ENCODE peak calls at places on chromosomes 4 and X, in six cellular contexts. O is naive thymus-derived CD8-positive, alpha-beta T cell; E is neural crest cell; U is hepatocyte; A is AG04449; Q is hippocampal formation. F is an unnamed sample.

GRCh38 chrX:65689377-65689776 is 21.9 kb downstream of the MSN start:
- DNase-seq in O (no peak), U (no peak), Q (no peak), E (no peak), A (no peak), F (no peak)

GRCh38 chr4:57131849-57132745 is 21.9 kb upstream of the IGFBP7 start:
- DNase-seq in Q (peak; percentile 21), A (no peak), E (no peak), O (no peak), U (peak; percentile 19), F (no peak)

GRCh38 chr4:76764251-76764650 is 133.7 kb downstream of the SOWAHB start:
- DNase-seq in O (no peak), Q (no peak), U (no peak), E (no peak), A (no peak), F (no peak)

GRCh38 chr4:128796934-128797333 is 12.6 kb upstream of the JADE1 start:
- DNase-seq in A (no peak), O (no peak), U (no peak), Q (no peak), E (no peak), F (no peak)

GRCh38 chr4:119314356-119314755 is 7.6 kb downstream of the FABP2 start:
- DNase-seq in A (no peak), Q (peak; percentile 38), U (peak; percentile 64), O (no peak), E (no peak), F (no peak)

GRCh38 chrX:44344687-44345086 is 1.2 kb upstream of the EFHC2 start:
- DNase-seq in Q (no peak), O (no peak), A (no peak), U (no peak), E (no peak), F (peak; percentile 30)

GRCh38 chrX:41095174-41095573 is 9.9 kb downstream of the USP9X start:
- DNase-seq in U (no peak), O (no peak), E (no peak), A (no peak), Q (no peak), F (no peak)

GRCh38 chrX:115311666-115312065 is 22.2 kb downstream of the LUZP4 start:
- DNase-seq in Q (no peak), O (no peak), E (peak; percentile 65), U (peak; percentile 77), A (no peak), F (no peak)

GRCh38 chr4:48939785-48940184 is 33.2 kb upstream of the OCIAD2 start:
- DNase-seq in A (peak; percentile 54), U (peak; percentile 30), O (no peak), Q (no peak), E (no peak), F (no peak)

GRCh38 chrX:56728752-56729151 is 291 bp upstream of the NBDY start:
- DNase-seq in O (peak; percentile 3), A (no peak), Q (no peak), E (peak; percentile 1), U (peak; percentile 12), F (no peak)

GRCh38 chrX:46642145-46642544 is 68.6 kb downstream of the CHST7 start:
- DNase-seq in U (peak; percentile 12), E (no peak), O (no peak), Q (no peak), A (no peak), F (no peak)

GRCh38 chrX:41512394-41512793 is 65.3 kb downstream of the NYX start:
- DNase-seq in U (no peak), O (no peak), E (no peak), A (no peak), Q (no peak), F (no peak)

GRCh38 chrX:40154853-40155616 is 57.3 kb upstream of the BCOR start:
- DNase-seq in Q (no peak), E (peak; percentile 55), A (no peak), U (peak; percentile 80), O (no peak), F (peak; percentile 19)

GRCh38 chr4:7418131-7418943 is 16.4 kb downstream of the PSAPL1 start:
- DNase-seq in E (no peak), U (no peak), O (no peak), A (no peak), Q (no peak), F (no peak)

GRCh38 chr4:151389316-151389715 is 19.7 kb upstream of the FHIP1A start:
- DNase-seq in E (no peak), A (no peak), Q (no peak), U (no peak), O (no peak), F (no peak)

GRCh38 chr4:83011779-83012630 is 1.4 kb upstream of the LIN54 start:
- DNase-seq in Q (peak; percentile 25), U (peak; percentile 62), O (peak; percentile 15), E (peak; percentile 40), A (no peak), F (no peak)

GRCh38 chr4:6746721-6747689 is 31.0 kb downstream of the BLOC1S4 start:
- DNase-seq in O (no peak), E (no peak), U (peak; percentile 28), Q (no peak), A (no peak), F (no peak)

GRCh38 chrX:17470136-17470535 is 95.1 kb downstream of the NHS start:
- DNase-seq in Q (no peak), A (no peak), U (no peak), E (no peak), O (no peak), F (no peak)

GRCh38 chrX:153460826-153461225 is 9.6 kb downstream of the HAUS7 start:
- DNase-seq in E (peak; percentile 61), Q (peak; percentile 8), O (peak; percentile 34), A (no peak), U (peak; percentile 57), F (no peak)

GRCh38 chr4:55671667-55672066 is 35.6 kb upstream of the NMU start:
- DNase-seq in O (no peak), U (no peak), E (no peak), A (no peak), Q (no peak), F (no peak)

GRCh38 chrX:20265221-20265725 is 1.4 kb downstream of the RPS6KA3 start:
- DNase-seq in E (peak; percentile 8), U (peak; percentile 74), A (no peak), O (no peak), Q (no peak), F (no peak)

GRCh38 chrX:69144854-69145253 is 20.4 kb downstream of the PJA1 start:
- DNase-seq in E (no peak), O (no peak), A (no peak), Q (no peak), U (no peak), F (no peak)

GRCh38 chrX:6021316-6022091 is 207.2 kb downstream of the NLGN4X start:
- DNase-seq in U (peak; percentile 52), E (peak; percentile 69), O (no peak), A (no peak), Q (peak; percentile 11), F (no peak)

GRCh38 chr4:56910172-56910967 is 2.7 kb downstream of the REST start:
- DNase-seq in A (no peak), O (no peak), U (no peak), E (no peak), Q (no peak), F (no peak)

GRCh38 chr4:184433258-184433892 is 41.0 kb downstream of the IRF2 start:
- DNase-seq in Q (no peak), U (no peak), O (no peak), E (no peak), A (no peak), F (no peak)

GRCh38 chrX:16005899-16006298 is 117.5 kb upstream of the GRPR start:
- DNase-seq in O (no peak), A (no peak), U (peak; percentile 18), E (no peak), Q (no peak), F (no peak)

GRCh38 chr4:120007171-120007894 is 59.3 kb downstream of the MAD2L1 start:
- DNase-seq in Q (no peak), A (peak; percentile 59), O (no peak), E (no peak), U (peak; percentile 45), F (no peak)

GRCh38 chr4:13963601-13964000 is 336.1 kb upstream of the BOD1L1 start:
- DNase-seq in A (no peak), O (no peak), Q (no peak), U (no peak), E (no peak), F (no peak)

GRCh38 chrX:103431316-103431715 is 55.0 kb downstream of the BEX3 start:
- DNase-seq in O (no peak), A (no peak), E (no peak), U (no peak), Q (no peak), F (no peak)

GRCh38 chr4:98468744-98469143 is 189.7 kb downstream of the TSPAN5 start:
- DNase-seq in A (no peak), O (no peak), U (no peak), E (peak; percentile 8), Q (peak; percentile 33), F (no peak)

GRCh38 chr4:140260227-140260626 is 106.2 kb upstream of the MAML3 start:
- DNase-seq in U (peak; percentile 33), E (no peak), Q (no peak), O (no peak), A (no peak), F (no peak)

GRCh38 chr4:101031971-101032370 is 315.4 kb downstream of the PPP3CA start:
- DNase-seq in O (no peak), Q (no peak), E (no peak), U (no peak), A (no peak), F (no peak)

GRCh38 chrX:17413228-17413627 is 38.2 kb downstream of the NHS start:
- DNase-seq in E (no peak), U (no peak), O (no peak), A (no peak), Q (no peak), F (no peak)

GRCh38 chr4:48268956-48269860 is at the start of gene TEC:
- DNase-seq in Q (no peak), A (no peak), E (peak; percentile 52), O (peak; percentile 8), U (peak; percentile 62), F (no peak)

GRCh38 chr4:123345132-123345923 is 51.3 kb upstream of the SPRY1 start:
- DNase-seq in Q (no peak), E (no peak), A (no peak), U (peak; percentile 11), O (no peak), F (no peak)

GRCh38 chrX:45711231-45711630 is 510.6 kb upstream of the DIPK2B start:
- DNase-seq in A (no peak), Q (no peak), E (no peak), U (no peak), O (no peak), F (no peak)

GRCh38 chrX:150616179-150616862 is 47.9 kb downstream of the MTM1 start:
- DNase-seq in E (no peak), U (no peak), O (no peak), A (no peak), Q (no peak), F (no peak)

GRCh38 chr4:86493460-86493859 is 100.7 kb upstream of the PTPN13 start:
- DNase-seq in E (no peak), Q (no peak), A (no peak), O (no peak), U (no peak), F (no peak)

GRCh38 chr4:10089346-10089745 is 27.3 kb downstream of the WDR1 start:
- DNase-seq in Q (no peak), A (no peak), O (no peak), U (peak; percentile 80), E (no peak), F (no peak)

GRCh38 chr4:24166501-24166900 is 276.7 kb upstream of the PPARGC1A start:
- DNase-seq in O (no peak), Q (no peak), A (no peak), E (no peak), U (no peak), F (no peak)